ENCODE peak calls at places on chromosomes 13 and 19, in four cellular contexts. C, K, P and O are unnamed samples.

GRCh38 chr13:101452519-101453485 is at the start of gene ITGBL1:
- DNase-seq in C (no peak), K (peak), P (no peak), O (no peak)

GRCh38 chr19:16385821-16386220 is 61.2 kb downstream of the KLF2 start:
- DNase-seq in C (no peak), K (no peak), P (no peak), O (no peak)

GRCh38 chr13:43905435-43906031 is 25.8 kb downstream of the LACC1 start:
- DNase-seq in C (no peak), K (peak), P (peak), O (peak)

GRCh38 chr19:49272204-49272603 is 52.8 kb downstream of the SLC6A16 start:
- DNase-seq in C (no peak), K (peak), P (no peak), O (no peak)

GRCh38 chr13:33575378-33575777 is 242.6 kb upstream of the RFC3 start:
- DNase-seq in C (no peak), K (no peak), P (no peak), O (no peak)

GRCh38 chr13:39417131-39417530 is 185.9 kb downstream of the LHFPL6 start:
- DNase-seq in C (no peak), K (peak), P (no peak), O (peak)

GRCh38 chr13:97468331-97468730 is 34.4 kb downstream of the RAP2A start:
- DNase-seq in C (no peak), K (no peak), P (no peak), O (no peak)

GRCh38 chr13:110541526-110541920 is 20.0 kb downstream of the RAB20 start:
- DNase-seq in C (no peak), K (peak), P (no peak), O (no peak)

GRCh38 chr19:1402411-1403070 is 1.2 kb upstream of the GAMT start:
- DNase-seq in C (no peak), K (no peak), P (no peak), O (no peak)

GRCh38 chr13:98775844-98776598 is 23.5 kb upstream of the SLC15A1 start:
- DNase-seq in C (no peak), K (peak), P (peak), O (no peak)

GRCh38 chr19:1241417-1242095 is at the start of gene ATP5F1D:
- DNase-seq in C (peak), K (peak), P (peak), O (peak)

GRCh38 chr13:30978981-30979956 is 46.8 kb downstream of the TEX26 start:
- DNase-seq in C (no peak), K (no peak), P (peak), O (peak)

GRCh38 chr19:47323872-47324271 is 8.1 kb upstream of the C5AR2 start:
- DNase-seq in C (no peak), K (no peak), P (no peak), O (no peak)

GRCh38 chr19:50210425-50210824 is 7.0 kb downstream of the MYH14 start:
- DNase-seq in C (no peak), K (no peak), P (no peak), O (no peak)

GRCh38 chr19:44808463-44809371 is at the start of gene BCAM:
- DNase-seq in C (peak), K (no peak), P (peak), O (peak)

GRCh38 chr19:6767357-6768235 is at the start of gene SH2D3A:
- DNase-seq in C (peak), K (no peak), P (peak), O (peak)

GRCh38 chr13:111962431-111962891 is 104.5 kb upstream of the SOX1 start:
- DNase-seq in C (no peak), K (no peak), P (no peak), O (no peak)

GRCh38 chr19:34881982-34882381 is 44.7 kb upstream of the ZNF30 start:
- DNase-seq in C (no peak), K (no peak), P (no peak), O (no peak)

GRCh38 chr13:103431880-103432279 is 365.7 kb upstream of the SLC10A2 start:
- DNase-seq in C (no peak), K (no peak), P (no peak), O (no peak)

GRCh38 chr19:3656747-3657394 is 30.3 kb upstream of the CACTIN start:
- DNase-seq in C (no peak), K (no peak), P (no peak), O (no peak)

GRCh38 chr19:53365134-53365898 is at the start of gene ZNF525:
- DNase-seq in C (peak), K (peak), P (peak), O (peak)

GRCh38 chr19:34962281-34962944 is 1.6 kb downstream of the ZNF792 start:
- DNase-seq in C (no peak), K (no peak), P (no peak), O (peak)

GRCh38 chr19:15038304-15038703 is 11.0 kb upstream of the CASP14 start:
- DNase-seq in C (no peak), K (no peak), P (no peak), O (no peak)

GRCh38 chr19:38093587-38093986 is 130.4 kb downstream of the DPF1 start:
- DNase-seq in C (no peak), K (no peak), P (no peak), O (no peak)

GRCh38 chr13:42594577-42595571 is 20.9 kb downstream of the TNFSF11 start:
- DNase-seq in C (peak), K (peak), P (peak), O (peak)

GRCh38 chr19:1269478-1270167 is 491 bp downstream of the CIRBP start:
- DNase-seq in C (peak), K (peak), P (peak), O (peak)

GRCh38 chr19:35139618-35139943 is 957 bp downstream of the FXYD1 start:
- DNase-seq in C (no peak), K (no peak), P (no peak), O (no peak)

GRCh38 chr13:79450110-79450509 is 30.8 kb upstream of the NDFIP2 start:
- DNase-seq in C (no peak), K (no peak), P (no peak), O (no peak)

GRCh38 chr13:113916330-113916815 is 52.5 kb upstream of the GAS6 start:
- DNase-seq in C (no peak), K (peak), P (no peak), O (no peak)

GRCh38 chr13:103517066-103517767 is 451.0 kb upstream of the SLC10A2 start:
- DNase-seq in C (no peak), K (no peak), P (no peak), O (no peak)

GRCh38 chr19:30316560-30317106 is 55.6 kb upstream of the ZNF536 start:
- DNase-seq in C (no peak), K (no peak), P (no peak), O (no peak)

GRCh38 chr13:96744665-96745331 is 249.5 kb downstream of the OXGR1 start:
- DNase-seq in C (no peak), K (no peak), P (no peak), O (no peak)

GRCh38 chr19:47377208-47377701 is 28.1 kb downstream of the DHX34 start:
- DNase-seq in C (no peak), K (no peak), P (no peak), O (no peak)

GRCh38 chr19:37466277-37466797 is 907 bp downstream of the ZNF569 start:
- DNase-seq in C (no peak), K (no peak), P (no peak), O (no peak)

GRCh38 chr19:13934785-13935109 is 3.5 kb downstream of the PODNL1 start:
- DNase-seq in C (no peak), K (no peak), P (no peak), O (no peak)

GRCh38 chr13:95204231-95204765 is 97.0 kb downstream of the ABCC4 start:
- DNase-seq in C (no peak), K (no peak), P (no peak), O (no peak)

GRCh38 chr19:14081797-14082674 is 3.5 kb downstream of the C19orf67 start:
- DNase-seq in C (no peak), K (no peak), P (peak), O (peak)

GRCh38 chr13:35703061-35703460 is 226.6 kb upstream of the MAB21L1 start:
- DNase-seq in C (no peak), K (no peak), P (no peak), O (no peak)

GRCh38 chr13:85261757-85262346 is 537.4 kb downstream of the SLITRK6 start:
- DNase-seq in C (no peak), K (no peak), P (no peak), O (no peak)
- TF ChIP-seq CTCF in C (peak), K (peak), P (no peak), O (peak)

GRCh38 chr19:40798223-40798996 is 581 bp upstream of the EGLN2 start:
- DNase-seq in C (peak), K (peak), P (peak), O (peak)
- TF ChIP-seq CTCF in C (peak), K (peak), P (peak), O (no peak)

GRCh38 chr19:10753305-10753704 is 35.4 kb downstream of the DNM2 start:
- DNase-seq in C (no peak), K (no peak), P (no peak), O (no peak)
- TF ChIP-seq CTCF in C (no peak), K (no peak), P (no peak), O (no peak)

GRCh38 chr19:56725829-56726424 is 54.4 kb upstream of the ZNF835 start:
- DNase-seq in C (no peak), K (no peak), P (no peak), O (no peak)
- TF ChIP-seq CTCF in C (no peak), K (peak), P (no peak), O (no peak)